ENCODE peak calls at places on chromosomes 7 and 10, in seven cellular contexts. J is PC-9, P is tibial nerve, O is choroid plexus epithelial cell, R is heart right ventricle, V is fibroblast of lung, K is Peyer's patch. G is an unnamed sample.

GRCh38 chr7:4052126-4052525 is 630.0 kb upstream of the FOXK1 start:
- DNase-seq in J (no peak), P (no peak), O (no peak), R (no peak), V (no peak), K (no peak), G (no peak)

GRCh38 chr10:27581225-27581624 is 77.1 kb downstream of the RAB18 start:
- DNase-seq in J (no peak), P (no peak), O (no peak), R (no peak), V (no peak), K (no peak), G (no peak)

GRCh38 chr7:4960363-4960762 is 1.4 kb upstream of the MMD2 start:
- DNase-seq in J (no peak), P (no peak), O (no peak), R (no peak), V (no peak), K (no peak), G (no peak)

GRCh38 chr10:11024596-11024995 is 6.9 kb downstream of the CELF2 start:
- DNase-seq in J (no peak), P (no peak), O (peak), R (no peak), V (peak), K (no peak), G (no peak)

GRCh38 chr7:162583-163297 is 29.6 kb upstream of the FAM20C start:
- DNase-seq in J (no peak), P (no peak), O (no peak), R (no peak), V (no peak), K (no peak), G (peak)

GRCh38 chr10:46525177-46525823 is 31.2 kb downstream of the GPRIN2 start:
- DNase-seq in J (peak), P (no peak), O (peak), R (no peak), V (peak), K (no peak), G (peak)

GRCh38 chr7:30927040-30927439 is 15.4 kb downstream of the AQP1 start:
- DNase-seq in J (no peak), P (peak), O (no peak), R (peak), V (no peak), K (peak), G (no peak)

GRCh38 chr7:157396316-157397035 is 59.7 kb downstream of the DNAJB6 start:
- DNase-seq in J (no peak), P (no peak), O (no peak), R (no peak), V (no peak), K (no peak), G (no peak)

GRCh38 chr10:124095096-124095495 is 1.7 kb upstream of the CHST15 start:
- DNase-seq in J (no peak), P (no peak), O (no peak), R (no peak), V (no peak), K (no peak), G (no peak)

DNA sequence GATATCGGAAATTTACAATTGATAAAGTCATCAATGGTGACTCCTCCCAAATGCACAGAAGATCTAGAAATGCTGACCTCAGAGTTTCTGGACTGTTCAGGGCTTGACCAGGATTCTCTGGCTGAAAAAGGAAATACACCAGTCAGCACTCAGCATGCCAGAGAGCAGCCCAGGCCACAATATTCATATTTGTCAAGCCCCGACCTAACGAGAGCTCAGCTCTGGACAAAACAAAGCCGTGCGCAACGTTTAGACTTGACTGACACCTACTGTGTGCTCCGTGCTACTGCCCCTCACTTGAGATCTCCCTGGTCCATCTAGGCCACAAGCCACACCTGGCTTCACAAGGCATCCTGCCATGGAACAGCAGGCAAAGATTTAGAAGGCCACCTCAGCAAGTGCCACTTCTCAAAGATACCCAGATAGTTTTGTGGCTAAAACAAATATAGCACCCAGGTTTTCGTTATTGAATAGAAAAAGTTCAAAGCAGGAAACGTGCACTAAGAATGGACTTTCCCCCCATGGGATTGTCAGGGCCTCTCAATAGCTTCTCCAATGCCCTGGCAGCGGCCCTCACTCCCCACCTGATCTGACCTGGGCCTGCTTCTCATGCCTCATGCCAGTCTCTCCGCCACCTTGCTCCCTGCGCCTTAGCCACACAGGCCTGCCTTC is 218.3 kb downstream of the FAM107B start:
- DNase-seq in J (no peak), P (no peak), O (peak), R (no peak), V (peak), K (peak), G (no peak)
- TF ChIP-seq CTCF in J (no peak), P (peak), O (peak), R (no peak), V (no peak), K (peak), G (no peak)

DNA sequence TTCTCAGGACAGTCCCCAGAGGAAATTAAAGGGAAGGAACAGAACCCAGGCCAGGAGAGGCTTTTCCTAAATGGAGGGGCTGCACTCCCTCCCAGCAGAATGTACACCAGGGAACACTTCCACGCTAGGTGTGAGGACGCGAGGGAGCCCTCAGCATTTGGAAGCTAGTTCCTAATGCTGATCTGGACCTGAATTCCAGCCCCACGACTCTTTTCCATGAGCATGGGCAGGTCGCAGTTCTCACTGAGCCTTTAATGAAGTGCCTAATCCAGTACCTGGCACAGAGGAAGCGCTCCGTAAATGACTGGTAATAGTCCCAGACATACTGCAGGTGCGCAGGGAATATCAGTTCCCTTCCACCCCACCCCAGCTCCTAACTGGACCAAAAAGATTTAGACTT is 1.1 kb downstream of the ALOX5 start:
- DNase-seq in J (no peak), P (no peak), O (no peak), R (no peak), V (no peak), K (no peak), G (no peak)
- H3K4me3 ChIP-seq in J (peak), P (peak), O (no peak), R (peak), V (no peak), K (peak), G (no peak)

DNA sequence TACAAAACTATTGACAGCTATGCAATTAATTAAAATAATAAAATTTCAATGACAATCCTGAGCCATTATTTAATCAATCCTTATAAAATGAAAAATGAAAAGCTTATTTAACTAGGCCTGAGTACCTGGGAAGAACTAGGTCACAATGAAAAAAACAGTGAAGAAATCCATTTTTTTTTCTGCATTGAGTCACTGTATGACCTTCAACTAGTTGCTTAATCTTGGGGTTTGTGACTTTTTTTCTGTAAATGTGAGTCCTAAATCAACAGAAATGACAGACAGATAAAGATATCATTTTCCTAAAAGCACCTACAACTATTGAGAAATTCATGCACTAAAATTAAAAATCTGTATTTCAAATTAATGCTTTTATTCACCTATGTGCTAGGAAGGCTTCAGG is 96.8 kb downstream of the TMEM26 start:
- DNase-seq in J (no peak), P (no peak), O (peak), R (no peak), V (no peak), K (no peak), G (no peak)
- TF ChIP-seq CTCF in J (no peak), P (no peak), O (no peak), R (no peak), V (no peak), K (no peak), G (no peak)

DNA sequence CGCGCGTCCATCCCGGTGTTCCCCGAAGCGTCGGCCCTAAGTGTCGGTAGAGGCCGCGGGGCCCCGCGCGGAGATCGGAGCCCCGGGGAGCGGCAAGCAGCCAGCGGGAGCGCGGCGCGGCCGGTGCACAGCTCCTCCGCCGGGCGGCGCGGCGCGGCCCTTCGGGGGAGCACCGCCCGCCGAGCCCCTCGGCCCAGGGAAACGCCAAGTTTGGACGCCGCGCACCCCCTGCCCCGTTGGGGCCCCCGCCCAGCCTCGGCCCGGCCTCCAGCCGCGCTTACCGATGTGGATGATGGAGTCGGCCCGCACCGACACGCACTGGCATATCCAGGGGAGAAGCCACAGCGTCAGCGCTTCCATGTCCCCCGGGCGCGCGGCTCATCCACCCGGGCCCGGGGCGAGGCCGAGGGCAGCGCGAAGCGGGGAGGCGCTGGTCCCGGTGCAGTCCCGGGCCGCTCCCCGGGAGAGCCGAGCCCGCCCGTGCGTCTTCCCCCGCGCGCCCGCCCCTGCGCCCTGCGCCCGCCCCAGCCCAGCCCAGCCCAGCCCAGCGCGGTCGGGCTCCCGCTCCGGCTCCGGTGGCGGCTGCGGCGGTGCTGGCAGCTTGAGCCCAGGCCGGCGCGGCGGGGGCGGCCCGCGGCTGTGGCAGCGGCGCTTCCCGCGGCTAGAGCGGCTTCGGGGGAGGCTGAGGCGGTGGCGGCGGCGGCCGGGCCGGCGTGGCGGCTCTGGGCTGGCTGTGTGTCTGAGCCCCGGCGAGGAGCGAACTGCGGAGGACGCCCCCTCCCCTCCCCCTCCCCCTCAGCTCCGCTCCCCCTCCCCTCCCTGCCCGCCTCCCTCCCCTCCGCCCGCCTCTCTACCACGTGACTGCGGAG is at the start of gene GRID1:
- DNase-seq in J (no peak), P (no peak), O (peak), R (peak), V (peak), K (no peak), G (no peak)
- H3K4me3 ChIP-seq in J (no peak), P (peak), O (peak), R (peak), V (peak), K (peak), G (peak)

GRCh38 chr7:104929921-104930320 is 84.1 kb upstream of the KMT2E start:
- DNase-seq in J (no peak), P (no peak), O (no peak), R (no peak), V (no peak), K (no peak), G (no peak)
- TF ChIP-seq CTCF in J (no peak), P (no peak), O (no peak), R (no peak), V (no peak), K (no peak), G (no peak)

GRCh38 chr7:26192485-26193087 is 8.0 kb downstream of the HNRNPA2B1 start:
- DNase-seq in J (no peak), P (no peak), O (no peak), R (no peak), V (no peak), K (no peak), G (no peak)
- H3K4me3 ChIP-seq in J (no peak), P (no peak), O (no peak), R (no peak), V (no peak), K (no peak), G (no peak)